ENCODE peak calls at places on chromosomes 13 and 19, in five cellular contexts. P is T-helper 9 cell, Q is hypothalamus, F is transverse colon, X is stomach. V is an unnamed sample.

GRCh38 chr13:40562975-40563349 is 103.5 kb downstream of the FOXO1 start:
- DNase-seq in P (no peak), Q (no peak), F (no peak), X (no peak), V (no peak)

GRCh38 chr13:106105153-106105552 is 430.3 kb downstream of the EFNB2 start:
- DNase-seq in P (no peak), Q (no peak), F (no peak), X (no peak), V (no peak)

GRCh38 chr19:45368737-45369340 is 1.5 kb downstream of the ERCC2 start:
- DNase-seq in P (no peak), Q (no peak), F (no peak), X (no peak), V (no peak)

GRCh38 chr19:34355201-34355600 is 9.8 kb upstream of the GPI start:
- DNase-seq in P (no peak), Q (no peak), F (no peak), X (no peak), V (no peak)

GRCh38 chr13:44573790-44574465 is 2.2 kb downstream of the TSC22D1 start:
- DNase-seq in P (no peak), Q (no peak), F (no peak), X (peak; percentile 67), V (no peak)

GRCh38 chr13:59269476-59269875 is 894.3 kb downstream of the DIAPH3 start:
- DNase-seq in P (no peak), Q (no peak), F (no peak), X (no peak), V (no peak)

GRCh38 chr13:99496322-99497142 is 4.7 kb upstream of the TM9SF2 start:
- DNase-seq in P (peak; percentile 49), Q (peak; percentile 29), F (peak; percentile 76), X (peak; percentile 81), V (peak; percentile 59)

GRCh38 chr19:16834747-16835146 is 5.5 kb downstream of the SIN3B start:
- DNase-seq in P (no peak), Q (no peak), F (no peak), X (no peak), V (no peak)

GRCh38 chr13:89465366-89465765 is 1794.2 kb downstream of the SLITRK5 start:
- DNase-seq in P (no peak), Q (no peak), F (no peak), X (no peak), V (no peak)

GRCh38 chr13:48576448-48576993 is 43.6 kb upstream of the RCBTB2 start:
- DNase-seq in P (no peak), Q (no peak), F (no peak), X (no peak), V (no peak)

GRCh38 chr19:7515471-7516226 is at the start of gene ZNF358:
- DNase-seq in P (no peak), Q (peak; percentile 79), F (peak; percentile 86), X (peak; percentile 78), V (no peak)

GRCh38 chr19:49862411-49863253 is 4.7 kb downstream of the PNKP start:
- DNase-seq in P (no peak), Q (no peak), F (no peak), X (no peak), V (no peak)

GRCh38 chr19:17944301-17944700 is 11.5 kb downstream of the CCDC124 start:
- DNase-seq in P (no peak), Q (no peak), F (no peak), X (no peak), V (no peak)